ENCODE peak calls at places on chromosomes 13 and 19, in ten cellular contexts. S, A, B, L, V, H, W, M, U and X are unnamed samples.

GRCh38 chr19:1362385-1363257 is 21.1 kb upstream of the NDUFS7 start:
- DNase-seq in V (no peak), U (no peak), S (no peak), W (no peak), A (no peak), H (no peak), B (no peak), M (no peak), L (no peak), X (no peak)

GRCh38 chr13:31927219-31927653 is 104.3 kb upstream of the FRY start:
- DNase-seq in A (no peak), S (no peak), L (no peak), M (no peak), U (peak; percentile 31), W (no peak), H (no peak), B (no peak), V (no peak), X (no peak)

GRCh38 chr13:72970956-72971355 is 87.8 kb upstream of the KLF5 start:
- DNase-seq in L (no peak), H (no peak), S (no peak), A (peak; percentile 68), U (no peak), B (peak; percentile 1), M (peak; percentile 74), W (no peak), V (no peak), X (peak; percentile 67)

GRCh38 chr19:51018745-51019543 is 565 bp downstream of the KLK10 start:
- DNase-seq in H (no peak), L (no peak), V (no peak), B (no peak), M (no peak), A (no peak), W (no peak), S (no peak), U (no peak), X (no peak)

GRCh38 chr13:106573855-106574254 is 5.9 kb upstream of the ARGLU1 start:
- DNase-seq in H (peak; percentile 73), L (no peak), U (peak; percentile 47), W (peak; percentile 70), V (no peak), A (peak; percentile 31), M (peak; percentile 55), B (no peak), S (peak; percentile 76), X (no peak)

GRCh38 chr13:98507060-98507797 is 69.7 kb downstream of the STK24 start:
- DNase-seq in B (no peak), S (no peak), V (no peak), M (peak; percentile 80), H (peak; percentile 73), U (peak; percentile 74), A (peak; percentile 80), L (no peak), W (peak; percentile 80), X (peak; percentile 52)

GRCh38 chr13:66528903-66529576 is 701.1 kb downstream of the PCDH9 start:
- DNase-seq in L (no peak), V (no peak), H (no peak), B (no peak), M (peak; percentile 27), S (no peak), U (no peak), A (peak; percentile 29), W (no peak), X (no peak)

GRCh38 chr13:29721766-29722165 is 126.3 kb upstream of the SLC7A1 start:
- DNase-seq in V (no peak), U (no peak), M (no peak), H (no peak), L (no peak), B (no peak), A (no peak), S (no peak), W (no peak), X (no peak)

GRCh38 chr13:50408068-50408467 is 392.8 kb downstream of the KCNRG start:
- DNase-seq in U (no peak), H (no peak), B (no peak), L (no peak), A (no peak), V (no peak), S (no peak), M (no peak), W (no peak), X (no peak)

GRCh38 chr19:6930190-6930589 is 42.8 kb downstream of the ADGRE1 start:
- DNase-seq in L (no peak), S (no peak), V (no peak), U (no peak), B (no peak), W (no peak), A (no peak), H (no peak), M (no peak), X (no peak)

GRCh38 chr19:49546825-49547565 is 19.2 kb downstream of the RCN3 start:
- DNase-seq in W (no peak), H (peak; percentile 86), M (peak; percentile 79), A (peak; percentile 73), S (peak; percentile 76), L (peak; percentile 41), V (peak; percentile 35), U (peak; percentile 65), B (peak; percentile 86), X (peak; percentile 99)

GRCh38 chr19:55603115-55603514 is 2.3 kb upstream of the ZNF865 start:
- DNase-seq in M (no peak), U (no peak), S (no peak), V (no peak), A (no peak), W (no peak), H (no peak), B (no peak), L (no peak), X (no peak)

DNA sequence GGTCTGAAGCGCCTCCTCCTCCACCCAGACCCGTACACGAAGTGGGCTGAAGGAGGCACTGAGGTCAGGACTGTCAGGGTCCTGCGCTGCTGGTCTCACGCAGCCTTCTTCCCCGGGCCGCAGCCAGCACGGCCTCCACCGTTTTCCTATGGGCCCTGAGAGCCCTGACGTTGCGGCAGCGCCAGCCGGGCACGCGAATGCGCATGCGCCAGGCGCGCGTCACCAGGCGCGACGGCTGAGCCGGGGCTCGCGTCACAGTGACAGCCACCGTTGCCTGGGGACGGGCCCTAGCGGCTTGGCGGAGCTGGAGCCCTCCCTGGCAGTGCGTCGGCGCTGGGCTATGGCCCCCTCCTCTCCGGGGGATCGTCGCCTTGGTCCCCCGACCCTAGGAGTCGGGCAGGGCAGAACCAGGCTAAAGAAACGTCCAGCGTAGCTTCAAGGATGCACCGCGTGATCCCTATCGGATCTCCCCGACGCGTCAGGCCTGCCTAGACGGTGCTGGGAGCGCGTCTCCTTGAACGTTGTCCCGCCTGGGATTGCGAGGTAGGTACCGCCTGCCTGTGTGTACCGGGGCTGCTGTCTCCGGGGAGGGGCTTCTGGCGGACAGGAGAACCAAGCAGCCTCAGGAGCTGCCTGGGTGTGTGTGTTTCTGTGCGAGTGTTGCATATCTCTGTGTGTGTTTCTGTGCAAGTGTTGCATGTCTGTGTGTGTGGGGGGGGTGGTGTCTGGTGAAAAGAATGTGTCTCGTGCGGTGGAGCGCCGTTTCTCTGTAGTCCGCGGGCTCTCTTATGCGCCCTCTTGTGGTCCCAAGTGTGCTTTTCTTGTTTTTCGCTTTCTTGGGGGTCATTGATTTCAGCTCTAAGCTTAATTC is 43.2 kb downstream of the ZNF571 start:
- DNase-seq in L (peak; percentile 32), W (no peak), M (peak; percentile 71), A (peak; percentile 54), V (peak; percentile 11), B (peak; percentile 7), S (no peak), U (peak; percentile 73), H (no peak), X (peak; percentile 18)
- H3K9me3 ChIP-seq in L (peaks cover 61% of the 10 kb centered on the region), W (peaks cover 82% of the 10 kb centered on the region), M (no peaks in the 10 kb centered on the region), A (peaks cover 58% of the 10 kb centered on the region), V (peaks cover 59% of the 10 kb centered on the region), B (peaks cover 66% of the 10 kb centered on the region), S (peaks cover 40% of the 10 kb centered on the region), U (peaks cover under 1% of the 10 kb centered on the region), H (no peaks in the 10 kb centered on the region), X (peaks cover 96% of the 10 kb centered on the region)

GRCh38 chr13:60494296-60494695 is 97.3 kb downstream of the TDRD3 start:
- DNase-seq in V (no peak), S (no peak), U (no peak), W (no peak), L (no peak), M (no peak), B (no peak), H (no peak), A (no peak), X (no peak)
- H3K9me3 ChIP-seq in V (no peaks in the 10 kb centered on the region), S (no peaks in the 10 kb centered on the region), U (no peaks in the 10 kb centered on the region), W (no peaks in the 10 kb centered on the region), L (no peaks in the 10 kb centered on the region), M (no peaks in the 10 kb centered on the region), B (no peaks in the 10 kb centered on the region), H (no peaks in the 10 kb centered on the region), A (peaks cover 3% of the 10 kb centered on the region), X (no peaks in the 10 kb centered on the region)

GRCh38 chr19:28217064-28217463 is 995.9 kb downstream of the UQCRFS1 start:
- DNase-seq in L (no peak), A (no peak), B (no peak), M (no peak), V (no peak), U (no peak), H (no peak), S (no peak), W (no peak), X (no peak)

GRCh38 chr19:28208745-28209144 is 1004.2 kb downstream of the UQCRFS1 start:
- DNase-seq in H (no peak), M (peak; percentile 79), A (peak; percentile 75), B (no peak), U (no peak), W (no peak), L (no peak), S (no peak), V (no peak), X (no peak)

GRCh38 chr19:28218728-28219127 is 994.2 kb downstream of the UQCRFS1 start:
- DNase-seq in W (no peak), H (no peak), S (no peak), B (no peak), U (no peak), V (no peak), M (no peak), A (no peak), L (no peak), X (no peak)

DNA sequence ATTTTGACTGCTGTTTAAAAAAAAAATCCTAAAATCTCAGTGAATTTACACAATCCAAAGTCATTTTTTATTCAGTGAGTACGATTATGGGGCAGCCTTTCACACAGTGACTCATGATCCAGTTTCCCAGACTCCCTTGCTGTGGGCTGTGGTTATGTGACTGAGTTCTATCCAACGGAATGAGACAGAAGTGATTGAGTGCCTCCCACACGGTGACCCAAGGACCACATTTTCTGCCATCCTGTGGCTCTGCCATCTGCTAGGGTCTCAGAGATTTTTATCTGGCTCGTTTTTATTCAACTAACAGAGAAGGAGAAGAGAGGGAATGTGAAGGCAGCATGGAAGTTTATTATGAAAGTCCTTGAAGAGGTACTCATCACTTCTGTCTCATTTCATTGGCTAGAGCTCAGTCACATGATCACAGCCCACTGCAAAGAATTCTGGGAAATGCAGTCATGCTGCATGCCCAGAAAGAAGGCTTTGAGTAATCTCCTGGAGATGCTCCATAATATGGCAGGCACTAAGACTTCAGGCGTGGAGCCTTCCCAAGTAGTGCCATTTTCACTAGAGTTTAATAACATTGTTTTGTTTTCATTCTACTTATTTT is 999.4 kb downstream of the UQCRFS1 start:
- DNase-seq in H (no peak), B (no peak), A (peak; percentile 79), M (peak; percentile 80), U (no peak), S (no peak), L (no peak), V (no peak), W (no peak), X (no peak)
- H3K9me3 ChIP-seq in H (no peaks in the 10 kb centered on the region), B (peaks cover 35% of the 10 kb centered on the region), A (no peaks in the 10 kb centered on the region), M (no peaks in the 10 kb centered on the region), U (no peaks in the 10 kb centered on the region), S (no peaks in the 10 kb centered on the region), L (no peaks in the 10 kb centered on the region), V (no peaks in the 10 kb centered on the region), W (no peaks in the 10 kb centered on the region), X (no peaks in the 10 kb centered on the region)

GRCh38 chr19:13826652-13827235 is 31.5 kb downstream of the ZSWIM4 start:
- DNase-seq in U (no peak), A (no peak), W (no peak), M (no peak), V (no peak), H (no peak), B (no peak), L (no peak), S (no peak), X (no peak)
- H3K9me3 ChIP-seq in U (no peaks in the 10 kb centered on the region), A (no peaks in the 10 kb centered on the region), W (no peaks in the 10 kb centered on the region), M (no peaks in the 10 kb centered on the region), V (no peaks in the 10 kb centered on the region), H (no peaks in the 10 kb centered on the region), B (peaks cover 20% of the 10 kb centered on the region), L (no peaks in the 10 kb centered on the region), S (no peaks in the 10 kb centered on the region), X (no peaks in the 10 kb centered on the region)